ENCODE peak calls at places on chromosome 12, in nine cellular contexts. S is CD8-positive, alpha-beta T cell; R is GM06990; W is CD8-positive, alpha-beta memory T cell; K is epithelial cell of esophagus; V is small intestine; D is suprapubic skin; U is AG10803; O is upper lobe of right lung. P is an unnamed sample.

GRCh38 chr12:104585448-104586055 is 128.8 kb downstream of the CHST11 start:
- DNase-seq in S (no peak), R (no peak), W (no peak), K (peak), V (no peak), D (no peak), U (no peak), O (no peak), P (no peak)

GRCh38 chr12:25423355-25423754 is 129.7 kb downstream of the LMNTD1 start:
- DNase-seq in S (no peak), R (no peak), W (no peak), K (no peak), V (peak), D (no peak), U (no peak), O (no peak), P (no peak)

GRCh38 chr12:26884765-26885576 is 52.0 kb upstream of the ITPR2 start:
- DNase-seq in S (peak), R (peak), W (peak), K (peak), V (peak), D (peak), U (peak), O (peak), P (peak)

GRCh38 chr12:52222692-52223091 is 10.4 kb upstream of the KRT7 start:
- DNase-seq in S (no peak), R (no peak), W (no peak), K (no peak), V (no peak), D (no peak), U (no peak), O (no peak), P (no peak)

GRCh38 chr12:91104812-91105466 is 6.4 kb downstream of the LUM start:
- DNase-seq in S (no peak), R (peak), W (no peak), K (no peak), V (no peak), D (no peak), U (no peak), O (no peak), P (no peak)

GRCh38 chr12:90958995-90959394 is 4.0 kb upstream of the CCER1 start:
- DNase-seq in S (no peak), R (no peak), W (no peak), K (peak), V (no peak), D (no peak), U (peak), O (no peak), P (no peak)

GRCh38 chr12:14613718-14614117 is 46.0 kb upstream of the PLBD1 start:
- DNase-seq in S (no peak), R (peak), W (no peak), K (peak), V (no peak), D (no peak), U (no peak), O (no peak), P (no peak)

GRCh38 chr12:95646781-95647184 is 95.5 kb upstream of the USP44 start:
- DNase-seq in S (no peak), R (no peak), W (no peak), K (no peak), V (no peak), D (no peak), U (peak), O (no peak), P (peak)

GRCh38 chr12:27667540-27667939 is 28.7 kb upstream of the REP15 start:
- DNase-seq in S (no peak), R (no peak), W (no peak), K (no peak), V (no peak), D (no peak), U (peak), O (no peak), P (peak)

GRCh38 chr12:78096909-78097597 is 266.4 kb downstream of the NAV3 start:
- DNase-seq in S (no peak), R (no peak), W (no peak), K (no peak), V (no peak), D (no peak), U (peak), O (no peak), P (peak)

GRCh38 chr12:52522346-52523011 is 2.3 kb upstream of the KRT5 start:
- DNase-seq in S (no peak), R (no peak), W (no peak), K (peak), V (no peak), D (peak), U (peak), O (no peak), P (no peak)

GRCh38 chr12:104410786-104411185 is 46.0 kb upstream of the CHST11 start:
- DNase-seq in S (no peak), R (no peak), W (no peak), K (no peak), V (no peak), D (no peak), U (peak), O (no peak), P (no peak)

GRCh38 chr12:19190292-19191031 is 60.9 kb downstream of the PLEKHA5 start:
- DNase-seq in S (no peak), R (no peak), W (no peak), K (peak), V (no peak), D (no peak), U (peak), O (no peak), P (no peak)

GRCh38 chr12:19419086-19419485 is 20.2 kb upstream of the AEBP2 start:
- DNase-seq in S (no peak), R (no peak), W (no peak), K (no peak), V (no peak), D (peak), U (no peak), O (no peak), P (no peak)

GRCh38 chr12:76158518-76159321 is 74.2 kb upstream of the NAP1L1 start:
- DNase-seq in S (peak), R (peak), W (peak), K (peak), V (peak), D (no peak), U (peak), O (no peak), P (peak)

GRCh38 chr12:69008510-69008909 is 75.5 kb upstream of the CPM start:
- DNase-seq in S (no peak), R (no peak), W (no peak), K (peak), V (no peak), D (no peak), U (no peak), O (no peak), P (no peak)

GRCh38 chr12:28872654-28873268 is 276.3 kb upstream of the FAR2 start:
- DNase-seq in S (no peak), R (peak), W (no peak), K (peak), V (peak), D (no peak), U (peak), O (no peak), P (peak)

GRCh38 chr12:108955225-108955835 is 65.5 kb downstream of the SVOP start:
- DNase-seq in S (no peak), R (no peak), W (no peak), K (peak), V (peak), D (no peak), U (peak), O (no peak), P (no peak)

GRCh38 chr12:20007331-20007730 is 361.0 kb upstream of the PDE3A start:
- DNase-seq in S (no peak), R (no peak), W (no peak), K (no peak), V (no peak), D (no peak), U (peak), O (no peak), P (no peak)

GRCh38 chr12:34390846-34391700 is 368.8 kb downstream of the ALG10 start:
- DNase-seq in S (no peak), R (no peak), W (no peak), K (no peak), V (no peak), D (peak), U (no peak), O (peak), P (no peak)

GRCh38 chr12:6370994-6371754 is 4.2 kb downstream of the SCNN1A start:
- DNase-seq in S (no peak), R (no peak), W (no peak), K (peak), V (peak), D (no peak), U (no peak), O (peak), P (peak)

GRCh38 chr12:56602239-56602638 is 27.9 kb downstream of the BAZ2A start:
- DNase-seq in S (no peak), R (no peak), W (no peak), K (no peak), V (no peak), D (no peak), U (no peak), O (no peak), P (no peak)

GRCh38 chr12:9813821-9814798 is 13.2 kb upstream of the KLRF1 start:
- DNase-seq in S (peak), R (peak), W (peak), K (peak), V (peak), D (peak), U (peak), O (peak), P (no peak)

GRCh38 chr12:49705479-49706267 is 1.5 kb downstream of the FMNL3 start:
- DNase-seq in S (peak), R (peak), W (no peak), K (peak), V (no peak), D (peak), U (peak), O (peak), P (peak)

GRCh38 chr12:114777052-114777451 is 93.1 kb upstream of the TBX3 start:
- DNase-seq in S (no peak), R (no peak), W (no peak), K (no peak), V (no peak), D (no peak), U (peak), O (no peak), P (peak)

GRCh38 chr12:41206298-41206697 is 18.2 kb downstream of the PDZRN4 start:
- DNase-seq in S (no peak), R (no peak), W (no peak), K (no peak), V (no peak), D (no peak), U (no peak), O (no peak), P (no peak)

GRCh38 chr12:41202051-41202450 is 13.9 kb downstream of the PDZRN4 start:
- DNase-seq in S (no peak), R (no peak), W (no peak), K (no peak), V (no peak), D (no peak), U (no peak), O (no peak), P (no peak)

GRCh38 chr12:41205070-41205715 is 17.1 kb downstream of the PDZRN4 start:
- DNase-seq in S (no peak), R (no peak), W (no peak), K (no peak), V (peak), D (no peak), U (no peak), O (no peak), P (peak)
- H3K4me3 ChIP-seq in S (no peak), R (no peak), W (no peak), K (no peak), V (no peak), D (no peak), U (no peak), O (peak), P (no peak)

DNA sequence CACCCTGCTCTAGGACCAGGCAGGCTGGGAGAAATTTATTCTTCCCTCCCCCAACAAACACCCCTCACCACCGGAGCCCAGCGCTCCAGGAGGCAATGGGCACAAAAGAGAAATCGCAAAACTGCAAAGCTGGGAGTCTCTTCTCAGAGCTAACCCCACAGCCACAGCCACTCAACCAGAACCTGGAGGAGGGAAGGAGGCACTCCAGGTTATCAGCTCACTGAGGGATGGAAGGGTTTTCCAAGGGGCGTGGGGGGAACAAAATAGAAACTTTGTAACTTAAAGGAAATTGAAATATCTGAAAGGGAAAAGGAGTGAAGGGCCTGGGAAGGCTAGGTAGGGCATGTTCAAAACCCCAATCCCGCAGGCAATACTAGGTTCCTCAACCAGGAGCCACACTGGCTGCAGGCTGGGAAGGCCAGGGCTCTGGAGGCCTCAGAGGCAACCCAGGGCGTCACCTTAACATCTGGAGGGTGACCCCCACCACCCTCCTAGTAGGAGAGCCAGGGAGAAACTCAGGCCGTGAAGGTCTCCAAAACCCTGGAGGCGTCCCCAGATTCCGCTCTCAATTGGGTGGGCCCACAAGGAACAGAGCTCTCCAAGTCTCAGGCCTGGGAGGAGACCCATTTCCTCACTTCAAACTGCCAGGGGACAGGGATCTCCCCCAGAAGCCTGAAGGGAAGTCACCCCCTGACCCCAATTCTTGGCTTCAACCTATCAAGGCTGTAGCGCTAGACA is 3.2 kb downstream of the KDM2B start:
- DNase-seq in S (no peak), R (no peak), W (no peak), K (no peak), V (no peak), D (no peak), U (no peak), O (no peak), P (no peak)
- H3K4me3 ChIP-seq in S (no peak), R (no peak), W (no peak), K (no peak), V (no peak), D (peak), U (peak), O (no peak), P (peak)

GRCh38 chr12:11891350-11892064 is 179.2 kb upstream of the BCL2L14 start:
- DNase-seq in S (no peak), R (no peak), W (no peak), K (no peak), V (no peak), D (no peak), U (no peak), O (no peak), P (no peak)
- H3K4me3 ChIP-seq in S (no peak), R (no peak), W (no peak), K (no peak), V (no peak), D (no peak), U (no peak), O (no peak), P (no peak)

DNA sequence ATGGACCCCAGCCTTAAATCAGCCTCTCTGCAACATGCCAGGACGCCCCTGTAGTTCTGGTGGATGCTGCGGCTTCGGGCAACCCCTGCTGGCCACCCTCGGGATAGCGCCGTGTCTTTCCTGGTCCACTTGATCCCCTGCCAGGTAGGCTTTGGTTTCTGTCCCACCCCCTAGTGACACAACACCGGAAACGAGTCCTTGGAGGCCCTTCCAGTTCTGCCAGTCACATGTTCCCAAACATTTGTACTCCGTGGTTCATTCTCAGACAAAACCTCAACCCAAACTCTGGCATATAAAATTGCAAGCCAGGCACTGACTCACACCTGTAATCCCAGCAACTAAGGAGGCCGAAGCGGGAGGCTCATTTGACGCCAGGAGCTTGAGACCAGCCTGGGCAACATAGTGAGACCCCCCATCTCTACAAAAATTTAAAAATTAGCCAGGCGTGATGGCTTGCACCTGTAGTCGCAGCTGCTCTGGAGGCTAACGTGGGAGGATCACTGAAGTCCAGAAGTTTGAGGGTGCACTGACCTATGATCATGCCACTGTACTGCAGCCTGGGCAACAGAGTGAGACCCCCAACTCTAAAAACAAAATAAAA is 37.0 kb downstream of the RASAL1 start:
- DNase-seq in S (peak), R (peak), W (peak), K (peak), V (peak), D (peak), U (peak), O (peak), P (peak)
- H3K4me3 ChIP-seq in S (no peak), R (no peak), W (no peak), K (no peak), V (no peak), D (no peak), U (no peak), O (no peak), P (no peak)

GRCh38 chr12:64085996-64086395 is 136.1 kb downstream of the KICS2 start:
- DNase-seq in S (no peak), R (no peak), W (no peak), K (no peak), V (no peak), D (no peak), U (peak), O (no peak), P (no peak)

GRCh38 chr12:64081020-64081419 is 141.1 kb downstream of the KICS2 start:
- DNase-seq in S (no peak), R (no peak), W (no peak), K (no peak), V (no peak), D (no peak), U (no peak), O (no peak), P (no peak)

GRCh38 chr12:64082866-64083268 is 139.2 kb downstream of the KICS2 start:
- DNase-seq in S (no peak), R (no peak), W (no peak), K (no peak), V (no peak), D (no peak), U (no peak), O (no peak), P (no peak)

GRCh38 chr12:64085154-64085553 is 136.9 kb downstream of the KICS2 start:
- DNase-seq in S (no peak), R (no peak), W (no peak), K (no peak), V (no peak), D (no peak), U (no peak), O (no peak), P (no peak)

DNA sequence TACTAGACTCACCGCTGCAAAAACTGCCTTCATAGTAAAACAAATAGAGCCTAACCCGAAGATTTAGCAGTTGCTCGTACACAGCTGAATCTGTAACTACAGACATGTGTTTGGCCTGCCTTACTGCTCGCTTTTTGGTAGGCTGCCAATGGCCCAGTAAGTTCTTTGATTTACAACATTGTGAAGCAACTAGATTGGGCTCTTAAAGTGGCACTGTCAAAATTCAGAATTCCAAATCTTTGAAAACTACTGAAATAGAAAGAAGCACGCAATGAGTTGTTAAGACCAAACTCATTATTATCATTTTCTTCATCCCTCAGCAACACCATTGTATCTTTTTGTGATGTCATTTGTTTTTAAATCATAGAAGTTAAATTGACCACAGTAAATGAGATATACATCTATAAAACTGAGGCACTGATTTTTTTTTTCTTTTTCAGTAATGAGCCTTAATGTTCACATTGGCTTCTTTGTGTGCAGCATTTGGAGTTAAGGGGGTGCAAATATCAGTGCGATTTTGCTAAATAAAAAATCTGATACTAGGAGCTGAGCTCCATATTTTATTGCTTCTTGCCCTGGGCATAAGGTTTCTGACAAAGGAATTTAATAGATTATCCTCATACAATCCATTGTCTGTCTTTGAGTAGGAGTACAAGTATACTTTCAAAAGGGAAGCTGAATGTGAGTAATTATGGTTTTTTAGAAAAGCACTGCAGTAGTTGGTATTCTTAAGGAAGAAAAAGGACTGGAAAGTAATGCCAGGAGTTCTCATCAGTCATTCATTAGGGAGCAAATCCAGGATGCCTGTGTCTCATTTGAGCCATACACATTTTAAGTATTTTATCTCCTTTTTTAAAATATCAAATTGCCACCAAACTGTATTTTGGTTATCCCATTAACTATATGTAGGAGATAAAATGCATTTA is 138.5 kb downstream of the KICS2 start:
- DNase-seq in S (no peak), R (no peak), W (no peak), K (peak), V (peak), D (peak), U (peak), O (no peak), P (peak)
- H3K4me3 ChIP-seq in S (no peak), R (no peak), W (no peak), K (no peak), V (no peak), D (peak), U (peak), O (no peak), P (no peak)

GRCh38 chr12:3568695-3569094 is 77.7 kb downstream of the PRMT8 start:
- DNase-seq in S (no peak), R (no peak), W (no peak), K (no peak), V (no peak), D (peak), U (no peak), O (no peak), P (no peak)

GRCh38 chr12:3563966-3564365 is 73.0 kb downstream of the PRMT8 start:
- DNase-seq in S (no peak), R (no peak), W (no peak), K (no peak), V (no peak), D (peak), U (no peak), O (no peak), P (no peak)

GRCh38 chr12:3562484-3562883 is 71.5 kb downstream of the PRMT8 start:
- DNase-seq in S (no peak), R (no peak), W (no peak), K (no peak), V (no peak), D (peak), U (no peak), O (no peak), P (no peak)

GRCh38 chr12:3564411-3564810 is 73.4 kb downstream of the PRMT8 start:
- DNase-seq in S (no peak), R (no peak), W (no peak), K (no peak), V (no peak), D (peak), U (no peak), O (no peak), P (no peak)

GRCh38 chr12:3564861-3565260 is 73.9 kb downstream of the PRMT8 start:
- DNase-seq in S (no peak), R (no peak), W (no peak), K (no peak), V (no peak), D (no peak), U (no peak), O (no peak), P (no peak)
- H3K4me3 ChIP-seq in S (no peak), R (no peak), W (no peak), K (no peak), V (no peak), D (no peak), U (no peak), O (no peak), P (no peak)

P was measured in astrocyte of the cerebellum.